ENCODE peak calls at places on chromosomes 6 and 20, in four cellular contexts. Z, I, F and E are unnamed samples.

GRCh38 chr20:37539424-37539823 is 11.7 kb upstream of the BLCAP start:
- DNase-seq in Z (no peak), I (no peak), F (no peak), E (no peak)

GRCh38 chr20:17854307-17854903 is 114.2 kb downstream of the SNX5 start:
- DNase-seq in Z (peak), I (peak), F (peak), E (peak)

GRCh38 chr20:63089051-63089907 is 82.5 kb upstream of the BHLHE23 start:
- DNase-seq in Z (peak), I (no peak), F (peak), E (peak)

GRCh38 chr6:2242311-2242710 is 3.1 kb downstream of the GMDS start:
- DNase-seq in Z (no peak), I (no peak), F (no peak), E (no peak)

GRCh38 chr6:29964553-29964903 is 22.2 kb downstream of the HLA-A start:
- DNase-seq in Z (no peak), I (no peak), F (no peak), E (no peak)

GRCh38 chr20:64072664-64073063 is 6.7 kb downstream of the RGS19 start:
- DNase-seq in Z (no peak), I (no peak), F (no peak), E (no peak)

GRCh38 chr6:161076211-161076677 is 84.7 kb downstream of the MAP3K4 start:
- DNase-seq in Z (no peak), I (no peak), F (no peak), E (no peak)

GRCh38 chr6:89986650-89987074 is 92.4 kb downstream of the GJA10 start:
- DNase-seq in Z (no peak), I (peak), F (no peak), E (no peak)

GRCh38 chr6:87583822-87584221 is 6.0 kb downstream of the RARS2 start:
- DNase-seq in Z (no peak), I (no peak), F (no peak), E (no peak)

GRCh38 chr6:57177545-57178225 is 5.6 kb downstream of the BAG2 start:
- DNase-seq in Z (no peak), I (peak), F (peak), E (peak)

GRCh38 chr6:130129781-130130246 is 92.9 kb downstream of the SAMD3 start:
- DNase-seq in Z (no peak), I (peak), F (no peak), E (no peak)

GRCh38 chr6:53358440-53359087 is 9.8 kb upstream of the ELOVL5 start:
- DNase-seq in Z (no peak), I (no peak), F (no peak), E (no peak)